ENCODE peak calls at places on chromosomes 5 and 9, in nine cellular contexts. Z is cardiac fibroblast, X is heart right ventricle, A is kidney, C is Peyer's patch, L is H9, R is choroid plexus epithelial cell, O is cardiac muscle cell, I is RWPE2. K is an unnamed sample.

GRCh38 chr9:23314247-23314646 is 511.8 kb downstream of the ELAVL2 start:
- DNase-seq in Z (no peak), X (no peak), A (no peak), C (no peak), L (no peak), R (no peak), O (no peak), I (no peak), K (no peak)

GRCh38 chr9:98315551-98316060 is 60.2 kb upstream of the TBC1D2 start:
- DNase-seq in Z (peak), X (peak), A (peak), C (peak), L (peak), R (peak), O (peak), I (peak), K (peak)

GRCh38 chr9:556199-556598 is 285.3 kb upstream of the DMRT1 start:
- DNase-seq in Z (no peak), X (no peak), A (no peak), C (no peak), L (no peak), R (no peak), O (no peak), I (no peak), K (no peak)

GRCh38 chr5:14239951-14240350 is 96.8 kb downstream of the TRIO start:
- DNase-seq in Z (no peak), X (no peak), A (no peak), C (no peak), L (no peak), R (no peak), O (no peak), I (no peak), K (no peak)

GRCh38 chr9:126619336-126619919 is 5.7 kb downstream of the LMX1B start:
- DNase-seq in Z (no peak), X (no peak), A (peak), C (no peak), L (no peak), R (no peak), O (no peak), I (no peak), K (no peak)

GRCh38 chr5:138602371-138603000 is 27.3 kb upstream of the HSPA9 start:
- DNase-seq in Z (no peak), X (no peak), A (no peak), C (no peak), L (no peak), R (no peak), O (no peak), I (no peak), K (no peak)

GRCh38 chr5:176819476-176819875 is 9.1 kb downstream of the UNC5A start:
- DNase-seq in Z (no peak), X (no peak), A (no peak), C (no peak), L (peak), R (no peak), O (no peak), I (no peak), K (no peak)

GRCh38 chr9:96029722-96030515 is 154.4 kb downstream of the ERCC6L2 start:
- DNase-seq in Z (no peak), X (no peak), A (no peak), C (no peak), L (no peak), R (no peak), O (no peak), I (no peak), K (no peak)

GRCh38 chr5:136811086-136811485 is 445.7 kb upstream of the TRPC7 start:
- DNase-seq in Z (peak), X (no peak), A (no peak), C (no peak), L (no peak), R (peak), O (peak), I (no peak), K (no peak)

GRCh38 chr5:178224403-178224802 is 8.2 kb downstream of the PHYKPL start:
- DNase-seq in Z (no peak), X (no peak), A (peak), C (no peak), L (no peak), R (no peak), O (no peak), I (no peak), K (no peak)

GRCh38 chr9:110089681-110090370 is 118.1 kb downstream of the C9orf152 start:
- DNase-seq in Z (no peak), X (no peak), A (no peak), C (peak), L (no peak), R (no peak), O (no peak), I (no peak), K (no peak)

GRCh38 chr5:120073722-120074121 is 390.4 kb upstream of the PRR16 start:
- DNase-seq in Z (no peak), X (no peak), A (no peak), C (no peak), L (no peak), R (no peak), O (no peak), I (no peak), K (no peak)

GRCh38 chr5:90802695-90803317 is 244.2 kb downstream of the ADGRV1 start:
- DNase-seq in Z (peak), X (peak), A (no peak), C (no peak), L (peak), R (peak), O (peak), I (no peak), K (no peak)

GRCh38 chr5:172004824-172005237 is 1.6 kb downstream of the FBXW11 start:
- DNase-seq in Z (peak), X (no peak), A (no peak), C (no peak), L (no peak), R (no peak), O (peak), I (no peak), K (no peak)

GRCh38 chr5:34499001-34499734 is 157.0 kb upstream of the RAI14 start:
- DNase-seq in Z (peak), X (no peak), A (no peak), C (no peak), L (no peak), R (peak), O (peak), I (no peak), K (no peak)

GRCh38 chr9:124553738-124554137 is 46.5 kb upstream of the NR5A1 start:
- DNase-seq in Z (peak), X (no peak), A (no peak), C (no peak), L (no peak), R (peak), O (peak), I (no peak), K (no peak)

GRCh38 chr5:78547171-78547570 is 101.4 kb downstream of the LHFPL2 start:
- DNase-seq in Z (no peak), X (no peak), A (no peak), C (no peak), L (no peak), R (peak), O (peak), I (no peak), K (peak)

GRCh38 chr5:172833691-172834569 is at the start of gene ERGIC1:
- DNase-seq in Z (peak), X (peak), A (peak), C (peak), L (peak), R (peak), O (peak), I (peak), K (peak)

DNA sequence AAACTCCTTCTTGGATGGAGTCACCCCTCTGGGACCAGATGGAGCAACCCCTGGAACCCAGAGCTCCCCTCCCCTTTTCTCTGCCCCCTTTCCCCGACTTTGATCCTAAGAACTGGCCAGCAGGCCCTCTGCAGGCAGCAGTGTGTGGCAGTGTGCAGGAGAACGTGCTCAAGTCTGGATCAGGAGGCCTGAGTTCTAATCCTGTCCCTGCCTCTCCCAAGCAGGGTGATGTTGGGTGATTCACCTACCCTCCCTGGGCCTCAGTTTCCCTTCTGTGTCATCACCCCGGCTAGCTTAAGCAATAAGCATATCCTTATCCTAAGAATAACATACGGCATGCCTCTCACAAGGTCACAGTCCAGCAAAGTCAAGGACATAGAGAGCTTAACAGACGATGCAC is 67.6 kb downstream of the C9orf50 start:
- DNase-seq in Z (no peak), X (no peak), A (peak), C (no peak), L (no peak), R (no peak), O (no peak), I (no peak), K (no peak)
- TF ChIP-seq CTCF in Z (no peak), X (no peak), A (no peak), C (no peak), L (no peak), R (no peak), O (no peak), I (no peak), K (no peak)

GRCh38 chr5:39714036-39714698 is 289.4 kb upstream of the DAB2 start:
- DNase-seq in Z (peak), X (peak), A (no peak), C (no peak), L (peak), R (peak), O (peak), I (no peak), K (peak)
- TF ChIP-seq CTCF in Z (peak), X (peak), A (peak), C (peak), L (peak), R (peak), O (peak), I (peak), K (peak)

GRCh38 chr5:38483788-38484398 is 72.6 kb downstream of the LIFR start:
- DNase-seq in Z (no peak), X (no peak), A (no peak), C (no peak), L (no peak), R (no peak), O (no peak), I (no peak), K (no peak)
- TF ChIP-seq CTCF in Z (no peak), X (no peak), A (no peak), C (no peak), L (peak), R (peak), O (no peak), I (no peak), K (no peak)

GRCh38 chr9:13705356-13705755 is 425.9 kb upstream of the MPDZ start:
- DNase-seq in Z (peak), X (no peak), A (no peak), C (no peak), L (no peak), R (no peak), O (peak), I (no peak), K (no peak)

GRCh38 chr9:13707635-13708410 is 428.3 kb upstream of the MPDZ start:
- DNase-seq in Z (peak), X (no peak), A (no peak), C (no peak), L (no peak), R (peak), O (peak), I (no peak), K (no peak)

DNA sequence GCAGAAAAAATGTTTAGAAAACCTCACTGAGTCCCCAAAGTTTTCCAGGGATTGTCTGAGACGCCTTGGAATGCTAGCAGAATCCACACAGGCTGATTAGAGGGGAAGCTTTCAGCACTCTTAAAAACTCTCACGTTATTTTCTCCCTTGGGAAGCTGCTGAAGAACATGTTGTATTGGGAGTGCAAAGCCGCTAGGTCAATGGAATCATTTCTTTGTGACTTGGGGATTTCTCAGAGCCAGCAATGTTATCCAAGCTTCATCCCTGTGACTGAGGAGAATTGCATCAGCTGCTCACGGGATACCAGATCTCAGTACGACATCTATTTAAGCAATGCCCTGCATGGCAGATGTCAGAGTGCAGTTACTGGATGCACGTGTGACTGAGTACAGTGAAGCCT is 426.4 kb upstream of the MPDZ start:
- DNase-seq in Z (peak), X (peak), A (no peak), C (no peak), L (no peak), R (peak), O (peak), I (no peak), K (peak)
- TF ChIP-seq CTCF in Z (no peak), X (no peak), A (no peak), C (no peak), L (no peak), R (no peak), O (no peak), I (no peak), K (no peak)

DNA sequence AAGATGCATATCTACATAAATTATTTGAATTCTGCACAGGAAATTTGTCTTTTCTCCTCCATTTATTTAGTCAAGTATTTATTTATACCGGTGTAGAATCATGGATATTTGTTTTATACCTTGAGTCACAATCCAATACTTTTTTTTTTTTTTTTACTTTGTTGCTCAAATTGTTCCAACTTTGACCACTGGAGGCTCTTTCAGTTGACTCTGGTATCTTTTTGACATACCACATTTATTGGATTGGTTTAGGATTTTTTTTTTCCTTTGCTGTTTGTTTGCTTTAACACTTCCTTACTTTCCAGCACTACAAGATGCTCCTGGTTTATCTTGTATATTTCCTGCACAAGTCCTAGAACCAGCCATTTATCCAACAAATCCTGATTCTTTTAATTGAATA is 543.1 kb upstream of the RIOK2 start:
- DNase-seq in Z (peak), X (no peak), A (no peak), C (no peak), L (no peak), R (peak), O (no peak), I (no peak), K (no peak)
- TF ChIP-seq CTCF in Z (peak), X (no peak), A (no peak), C (no peak), L (peak), R (no peak), O (no peak), I (peak), K (no peak)

DNA sequence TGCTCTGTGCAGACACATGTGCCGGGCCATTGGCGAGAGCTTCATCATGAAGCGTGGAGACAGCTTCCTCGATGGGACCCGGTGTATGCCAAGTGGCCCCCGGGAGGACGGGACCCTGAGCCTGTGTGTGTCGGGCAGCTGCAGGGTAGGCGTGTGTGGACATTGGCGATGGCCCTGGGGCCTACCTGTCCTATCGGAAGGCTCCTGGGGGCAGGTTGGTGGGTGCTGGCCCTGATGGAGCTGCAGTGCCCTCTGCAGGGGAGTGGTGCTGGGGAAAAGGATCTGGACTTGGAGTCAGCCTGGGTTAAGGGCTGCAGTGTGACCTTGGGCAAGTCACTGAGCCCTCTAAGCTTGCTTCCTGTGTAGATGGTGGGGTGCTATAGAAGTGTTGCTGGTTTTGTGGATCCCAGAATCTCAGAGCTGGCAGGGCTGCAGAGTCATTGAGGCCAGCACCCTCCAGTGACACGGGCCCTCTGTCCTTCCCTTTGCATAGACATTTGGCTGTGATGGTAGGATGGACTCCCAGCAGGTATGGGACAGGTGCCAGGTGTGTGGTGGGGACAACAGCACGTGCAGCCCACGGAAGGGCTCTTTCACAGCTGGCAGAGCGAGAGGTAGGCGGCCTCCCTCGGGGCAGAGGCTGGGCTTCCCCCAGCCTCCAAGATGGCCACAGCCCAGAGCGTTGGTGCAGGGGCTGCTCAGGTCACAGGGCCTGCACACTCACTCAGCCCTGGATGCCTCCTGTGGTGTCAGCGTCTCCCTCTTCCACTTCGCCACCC is 15.8 kb downstream of the ADAMTS13 start:
- DNase-seq in Z (no peak), X (no peak), A (peak), C (no peak), L (peak), R (no peak), O (no peak), I (no peak), K (no peak)
- TF ChIP-seq CTCF in Z (peak), X (no peak), A (peak), C (no peak), L (peak), R (peak), O (peak), I (no peak), K (no peak)

GRCh38 chr5:159783731-159784247 is 132.5 kb upstream of the ADRA1B start:
- DNase-seq in Z (no peak), X (no peak), A (no peak), C (no peak), L (no peak), R (peak), O (no peak), I (no peak), K (no peak)
- TF ChIP-seq CTCF in Z (no peak), X (no peak), A (no peak), C (no peak), L (no peak), R (no peak), O (no peak), I (no peak), K (no peak)

GRCh38 chr9:107049825-107050184 is 186.8 kb downstream of the ZNF462 start:
- DNase-seq in Z (no peak), X (no peak), A (no peak), C (no peak), L (peak), R (no peak), O (no peak), I (no peak), K (no peak)
- TF ChIP-seq CTCF in Z (no peak), X (no peak), A (no peak), C (no peak), L (no peak), R (no peak), O (no peak), I (no peak), K (no peak)

GRCh38 chr9:108286807-108287206 is 569.0 kb downstream of the ACTL7B start:
- DNase-seq in Z (no peak), X (no peak), A (no peak), C (no peak), L (no peak), R (no peak), O (no peak), I (no peak), K (no peak)

GRCh38 chr9:108278341-108278740 is 577.4 kb downstream of the ACTL7B start:
- DNase-seq in Z (no peak), X (no peak), A (no peak), C (no peak), L (no peak), R (no peak), O (no peak), I (no peak), K (no peak)

DNA sequence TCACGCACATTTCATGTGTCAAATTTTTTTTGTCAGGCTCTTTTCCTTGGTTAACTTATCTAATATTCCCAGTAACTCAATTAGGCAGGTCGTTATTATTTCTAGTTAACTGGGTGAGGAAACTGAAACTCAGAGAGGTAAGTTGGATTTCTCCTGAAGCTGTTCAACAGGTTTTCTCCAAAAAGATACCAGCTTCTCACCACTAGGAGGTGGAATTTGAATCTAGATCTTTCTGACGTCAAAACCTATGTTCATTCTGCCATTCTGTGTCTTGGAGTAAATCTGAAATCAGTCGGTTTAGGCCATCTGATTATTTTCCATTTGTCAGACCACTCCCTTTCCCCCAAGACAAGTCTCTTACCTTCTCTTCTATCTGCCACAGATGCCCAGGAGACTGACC is 572.9 kb downstream of the ACTL7B start:
- DNase-seq in Z (peak), X (no peak), A (no peak), C (no peak), L (no peak), R (peak), O (peak), I (no peak), K (no peak)
- TF ChIP-seq CTCF in Z (peak), X (no peak), A (no peak), C (peak), L (peak), R (peak), O (peak), I (peak), K (no peak)